ENCODE peak calls at places on chromosomes 5 and 9, in five cellular contexts. One of them, this sample, is unnamed. For H3K27me3, the result is how much of the 10 kb centered on the place peaks cover.

GRCh38 chr5:129048509-129048908 is 46.0 kb upstream of the ISOC1 start:
- DNase-seq in GM12878: no peak
- DNase-seq in thyroid gland: no peak
- DNase-seq in mammary epithelial cell: no peak
- DNase-seq in AG04450: no peak
- DNase-seq in this sample: no peak

GRCh38 chr9:84301851-84302250 is 38.7 kb downstream of the SLC28A3 start:
- DNase-seq in GM12878: no peak
- DNase-seq in thyroid gland: no peak
- DNase-seq in mammary epithelial cell: no peak
- DNase-seq in AG04450: no peak
- DNase-seq in this sample: no peak

GRCh38 chr9:134661791-134662142 is 20.2 kb downstream of the COL5A1 start:
- DNase-seq in GM12878: no peak
- DNase-seq in thyroid gland: no peak
- DNase-seq in mammary epithelial cell: peak
- DNase-seq in AG04450: peak
- DNase-seq in this sample: peak

GRCh38 chr5:68252678-68253520 is 37.3 kb downstream of the PIK3R1 start:
- DNase-seq in GM12878: no peak
- DNase-seq in thyroid gland: peak
- DNase-seq in mammary epithelial cell: peak
- DNase-seq in AG04450: peak
- DNase-seq in this sample: no peak

GRCh38 chr9:81605154-81605670 is 84.1 kb downstream of the TLE1 start:
- DNase-seq in GM12878: no peak
- DNase-seq in thyroid gland: peak
- DNase-seq in mammary epithelial cell: no peak
- DNase-seq in AG04450: no peak
- DNase-seq in this sample: no peak

GRCh38 chr5:19771174-19771835 is 216.7 kb downstream of the CDH18 start:
- DNase-seq in GM12878: no peak
- DNase-seq in thyroid gland: no peak
- DNase-seq in mammary epithelial cell: peak
- DNase-seq in AG04450: no peak
- DNase-seq in this sample: no peak

GRCh38 chr9:137836151-137836830 is 41.3 kb upstream of the CACNA1B start:
- DNase-seq in GM12878: no peak
- DNase-seq in thyroid gland: no peak
- DNase-seq in mammary epithelial cell: no peak
- DNase-seq in AG04450: no peak
- DNase-seq in this sample: no peak

GRCh38 chr9:69758981-69759477 is 782 bp downstream of the PTAR1 start:
- DNase-seq in GM12878: no peak
- DNase-seq in thyroid gland: no peak
- DNase-seq in mammary epithelial cell: no peak
- DNase-seq in AG04450: no peak
- DNase-seq in this sample: no peak

GRCh38 chr9:126851286-126851880 is 9.1 kb upstream of the ZBTB34 start:
- DNase-seq in GM12878: no peak
- DNase-seq in thyroid gland: no peak
- DNase-seq in mammary epithelial cell: no peak
- DNase-seq in AG04450: no peak
- DNase-seq in this sample: no peak

GRCh38 chr9:35903049-35903448 is 3.0 kb upstream of the HRCT1 start:
- DNase-seq in GM12878: no peak
- DNase-seq in thyroid gland: peak
- DNase-seq in mammary epithelial cell: peak
- DNase-seq in AG04450: no peak
- DNase-seq in this sample: no peak

GRCh38 chr5:88683506-88684135 is 199.4 kb downstream of the MEF2C start:
- DNase-seq in GM12878: no peak
- DNase-seq in thyroid gland: no peak
- DNase-seq in mammary epithelial cell: no peak
- DNase-seq in AG04450: no peak
- DNase-seq in this sample: no peak

GRCh38 chr9:17528859-17529258 is 50.0 kb upstream of the SH3GL2 start:
- DNase-seq in GM12878: no peak
- DNase-seq in thyroid gland: no peak
- DNase-seq in mammary epithelial cell: no peak
- DNase-seq in AG04450: no peak
- DNase-seq in this sample: no peak

GRCh38 chr5:119179857-119180641 is 109.2 kb downstream of the DMXL1 start:
- DNase-seq in GM12878: no peak
- DNase-seq in thyroid gland: no peak
- DNase-seq in mammary epithelial cell: peak
- DNase-seq in AG04450: no peak
- DNase-seq in this sample: no peak

GRCh38 chr5:32436553-32437262 is 7.8 kb downstream of the ZFR start:
- DNase-seq in GM12878: no peak
- DNase-seq in thyroid gland: no peak
- DNase-seq in mammary epithelial cell: no peak
- DNase-seq in AG04450: no peak
- DNase-seq in this sample: no peak

GRCh38 chr5:116343961-116344360 is 230.7 kb downstream of the SEMA6A start:
- DNase-seq in GM12878: no peak
- DNase-seq in thyroid gland: no peak
- DNase-seq in mammary epithelial cell: no peak
- DNase-seq in AG04450: no peak
- DNase-seq in this sample: no peak

GRCh38 chr5:59799668-59800374 is 93.7 kb downstream of the PDE4D start:
- DNase-seq in GM12878: peak
- DNase-seq in thyroid gland: no peak
- DNase-seq in mammary epithelial cell: peak
- DNase-seq in AG04450: no peak
- DNase-seq in this sample: no peak

GRCh38 chr5:98774192-98775046 is 956 bp downstream of the RGMB start:
- DNase-seq in GM12878: no peak
- DNase-seq in thyroid gland: peak
- DNase-seq in mammary epithelial cell: peak
- DNase-seq in AG04450: no peak
- DNase-seq in this sample: peak

GRCh38 chr5:89083791-89084190 is 200.8 kb upstream of the MEF2C start:
- DNase-seq in GM12878: no peak
- DNase-seq in thyroid gland: no peak
- DNase-seq in mammary epithelial cell: peak
- DNase-seq in AG04450: peak
- DNase-seq in this sample: no peak

GRCh38 chr5:78720234-78720985 is 71.8 kb upstream of the LHFPL2 start:
- DNase-seq in GM12878: no peak
- DNase-seq in thyroid gland: peak
- DNase-seq in mammary epithelial cell: no peak
- DNase-seq in AG04450: no peak
- DNase-seq in this sample: no peak

GRCh38 chr5:140182803-140183367 is 7.9 kb downstream of the CYSTM1 start:
- DNase-seq in GM12878: no peak
- DNase-seq in thyroid gland: peak
- DNase-seq in mammary epithelial cell: no peak
- DNase-seq in AG04450: no peak
- DNase-seq in this sample: no peak

GRCh38 chr9:130041648-130042405 is 1.2 kb downstream of the FNBP1 start:
- DNase-seq in GM12878: no peak
- DNase-seq in thyroid gland: no peak
- DNase-seq in mammary epithelial cell: peak
- DNase-seq in AG04450: no peak
- DNase-seq in this sample: peak

GRCh38 chr9:99919930-99920329 is 13.5 kb downstream of the STX17 start:
- DNase-seq in GM12878: no peak
- DNase-seq in thyroid gland: no peak
- DNase-seq in mammary epithelial cell: no peak
- DNase-seq in AG04450: no peak
- DNase-seq in this sample: no peak

GRCh38 chr9:112310826-112311225 is 22.6 kb downstream of the PTBP3 start:
- DNase-seq in GM12878: no peak
- DNase-seq in thyroid gland: no peak
- DNase-seq in mammary epithelial cell: no peak
- DNase-seq in AG04450: no peak
- DNase-seq in this sample: no peak

GRCh38 chr5:97124335-97124734 is 18.1 kb downstream of the LIX1 start:
- DNase-seq in GM12878: no peak
- DNase-seq in thyroid gland: no peak
- DNase-seq in mammary epithelial cell: peak
- DNase-seq in AG04450: no peak
- DNase-seq in this sample: no peak

GRCh38 chr5:115895821-115896220 is 54.1 kb downstream of the AP3S1 start:
- DNase-seq in GM12878: no peak
- DNase-seq in thyroid gland: no peak
- DNase-seq in mammary epithelial cell: no peak
- DNase-seq in AG04450: no peak
- DNase-seq in this sample: no peak

GRCh38 chr5:4699592-4699991 is 440.5 kb upstream of the ADAMTS16 start:
- DNase-seq in GM12878: no peak
- DNase-seq in thyroid gland: peak
- DNase-seq in mammary epithelial cell: no peak
- DNase-seq in AG04450: no peak
- DNase-seq in this sample: no peak

GRCh38 chr5:78803386-78803785 is 154.8 kb upstream of the LHFPL2 start:
- DNase-seq in GM12878: no peak
- DNase-seq in thyroid gland: peak
- DNase-seq in mammary epithelial cell: no peak
- DNase-seq in AG04450: no peak
- DNase-seq in this sample: peak

GRCh38 chr9:11088826-11089374 is 476.1 kb upstream of the PTPRD start:
- DNase-seq in GM12878: no peak
- DNase-seq in thyroid gland: no peak
- DNase-seq in mammary epithelial cell: no peak
- DNase-seq in AG04450: no peak
- DNase-seq in this sample: no peak

DNA sequence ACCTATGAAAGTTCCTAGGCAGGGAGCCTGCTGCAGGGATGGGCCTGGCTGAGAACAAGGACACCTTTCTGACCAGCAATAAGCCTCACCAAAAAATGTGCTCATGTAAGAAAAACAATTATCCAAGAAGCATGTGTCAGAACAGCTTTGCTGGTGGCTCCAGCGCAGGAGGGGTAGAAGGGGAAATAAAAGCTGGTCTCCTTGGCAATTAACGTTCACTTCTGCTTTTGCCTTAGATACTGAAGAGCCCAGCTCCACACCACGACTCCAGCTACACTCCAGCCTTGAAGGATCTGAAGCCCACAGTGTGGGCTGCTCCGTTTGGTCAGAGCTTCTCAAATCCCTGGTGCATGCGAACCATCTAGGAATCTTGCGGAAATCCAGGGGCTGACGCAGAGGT is 107.6 kb upstream of the PHYKPL start:
- DNase-seq in GM12878: no peak
- DNase-seq in thyroid gland: no peak
- DNase-seq in mammary epithelial cell: no peak
- DNase-seq in AG04450: no peak
- DNase-seq in this sample: no peak
- TF ChIP-seq CTCF in GM12878: no peak
- TF ChIP-seq CTCF in thyroid gland: no peak
- TF ChIP-seq CTCF in mammary epithelial cell: no peak
- TF ChIP-seq CTCF in AG04450: no peak
- TF ChIP-seq CTCF in this sample: no peak

GRCh38 chr5:73435640-73436534 is 12.7 kb downstream of the FOXD1 start:
- DNase-seq in GM12878: no peak
- DNase-seq in thyroid gland: no peak
- DNase-seq in mammary epithelial cell: no peak
- DNase-seq in AG04450: no peak
- DNase-seq in this sample: no peak
- H3K27me3 ChIP-seq in GM12878: under half
- H3K27me3 ChIP-seq in thyroid gland: half or more
- H3K27me3 ChIP-seq in mammary epithelial cell: under half
- H3K27me3 ChIP-seq in AG04450: under half
- H3K27me3 ChIP-seq in this sample: half or more

DNA sequence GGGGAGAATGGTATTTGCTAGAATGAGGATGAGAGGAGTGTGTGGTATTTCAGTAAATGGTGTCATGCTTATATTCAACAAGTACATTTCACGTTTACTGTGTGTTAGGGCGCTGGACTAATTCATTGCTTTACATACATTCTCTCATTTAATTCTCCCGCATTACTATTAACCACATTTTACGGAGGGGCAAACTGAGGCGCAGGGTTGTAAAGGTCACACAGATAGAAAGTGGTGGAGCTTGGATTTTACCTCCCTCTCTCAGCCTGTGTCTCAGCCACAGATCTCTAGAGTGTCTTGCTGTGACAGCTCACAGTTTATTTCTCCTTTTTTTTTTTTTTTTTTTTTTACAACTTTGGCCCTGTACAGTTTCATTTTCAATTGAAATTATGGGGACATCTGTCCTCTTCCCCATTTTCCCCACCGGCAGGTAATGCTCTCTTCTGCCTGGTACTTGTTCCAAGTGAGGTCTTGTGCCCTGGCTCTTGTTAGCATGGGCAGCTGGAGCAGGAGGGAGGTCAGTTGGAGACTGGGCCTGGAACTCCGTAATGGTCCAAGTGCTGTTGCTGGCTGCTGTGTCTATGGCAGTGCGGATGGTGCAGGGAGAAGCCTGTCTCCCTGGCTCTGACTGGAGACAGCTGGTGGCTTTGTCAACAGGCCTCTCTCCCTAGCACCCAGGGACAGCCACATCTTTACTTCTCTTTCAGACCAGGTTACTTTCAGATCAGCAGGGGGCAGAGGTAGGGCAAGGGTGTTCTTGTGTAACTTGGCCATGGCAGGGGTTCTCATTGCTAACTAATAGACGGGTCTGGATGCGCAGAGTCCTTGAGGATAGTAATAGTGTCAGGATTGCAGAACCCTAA is 20.5 kb upstream of the NDST1 start:
- DNase-seq in GM12878: no peak
- DNase-seq in thyroid gland: peak
- DNase-seq in mammary epithelial cell: peak
- DNase-seq in AG04450: no peak
- DNase-seq in this sample: no peak
- TF ChIP-seq CTCF in GM12878: peak
- TF ChIP-seq CTCF in thyroid gland: no peak
- TF ChIP-seq CTCF in mammary epithelial cell: peak
- TF ChIP-seq CTCF in AG04450: peak
- TF ChIP-seq CTCF in this sample: no peak

DNA sequence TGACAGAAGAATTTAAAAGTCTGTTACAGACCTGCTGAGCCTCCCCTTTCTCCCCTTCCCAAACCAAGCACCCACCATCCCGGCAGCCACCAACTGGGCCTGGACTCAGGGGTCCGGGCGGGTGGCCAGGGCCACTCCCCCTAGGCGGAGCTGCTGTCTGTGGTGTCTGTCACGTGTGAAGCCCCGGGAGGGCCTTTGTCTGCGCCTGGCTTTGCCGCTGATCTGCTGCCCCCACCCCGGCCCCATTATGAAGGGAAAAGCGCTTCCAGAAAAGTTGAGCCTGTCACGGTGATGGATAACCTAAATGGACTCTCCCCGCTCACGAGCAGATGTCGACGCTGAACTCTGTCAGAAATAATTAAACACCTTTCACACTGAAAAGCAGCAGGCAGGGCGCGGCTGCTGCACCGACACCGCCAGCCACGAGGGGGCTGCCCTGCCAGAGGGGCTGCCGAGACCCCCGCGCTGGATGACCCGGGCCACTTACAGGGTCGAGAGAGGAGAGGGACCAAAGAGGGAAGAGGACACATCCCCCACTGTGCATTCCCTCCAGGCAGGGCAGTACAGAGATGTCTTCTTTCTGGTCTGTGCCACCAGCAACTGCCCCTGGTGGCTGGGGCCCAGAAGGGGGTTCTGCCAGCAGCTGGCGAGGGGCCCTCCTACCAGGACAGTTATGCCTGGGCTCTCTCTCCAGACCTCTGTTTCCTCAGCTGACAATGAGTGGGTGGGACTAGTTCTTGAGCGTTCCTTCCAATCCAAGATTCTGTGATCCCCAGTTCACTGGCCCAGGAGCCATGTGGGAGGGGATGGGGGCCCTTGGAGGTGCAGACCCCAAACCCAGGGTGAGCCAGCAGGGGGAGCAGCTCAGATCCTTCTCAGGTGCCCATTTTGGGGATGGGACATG is 36.0 kb upstream of the BARHL1 start:
- DNase-seq in GM12878: no peak
- DNase-seq in thyroid gland: peak
- DNase-seq in mammary epithelial cell: no peak
- DNase-seq in AG04450: no peak
- DNase-seq in this sample: no peak
- H3K27me3 ChIP-seq in GM12878: under half
- H3K27me3 ChIP-seq in thyroid gland: under half
- H3K27me3 ChIP-seq in mammary epithelial cell: under half
- H3K27me3 ChIP-seq in AG04450: under half
- H3K27me3 ChIP-seq in this sample: under half

This sample was measured in tibial artery.